ENCODE peak calls at places on chromosomes 4 and X, in seven cellular contexts. M, T, H, D, C, A and B are unnamed samples.

GRCh38 chrX:129875669-129876068 is 30.3 kb upstream of the UTP14A start:
- DNase-seq in M (peak; percentile 34), A (no peak), T (no peak), D (peak; percentile 71), C (peak; percentile 50), H (no peak), B (no peak)

GRCh38 chr4:39609454-39609911 is 29.2 kb downstream of the SMIM14 start:
- DNase-seq in C (no peak), H (peak; percentile 37), T (no peak), A (peak; percentile 21), D (no peak), M (no peak), B (no peak)

GRCh38 chr4:11739992-11740391 is 311.3 kb upstream of the HS3ST1 start:
- DNase-seq in C (no peak), A (no peak), M (no peak), H (no peak), T (no peak), D (no peak), B (no peak)

GRCh38 chrX:11533211-11533651 is 132.5 kb downstream of the ARHGAP6 start:
- DNase-seq in D (peak; percentile 61), A (no peak), H (peak; percentile 83), T (no peak), M (peak; percentile 82), C (no peak), B (no peak)

GRCh38 chr4:74111990-74112389 is 13.0 kb upstream of the CXCL2 start:
- DNase-seq in T (peak; percentile 4), A (no peak), C (peak; percentile 59), H (no peak), D (no peak), M (no peak), B (no peak)

GRCh38 chr4:26687728-26688127 is 103.8 kb downstream of the TBC1D19 start:
- DNase-seq in D (peak; percentile 55), T (no peak), H (no peak), C (no peak), A (no peak), M (no peak), B (no peak)

GRCh38 chrX:42772874-42773273 is 5.1 kb downstream of the PPP1R2C start:
- DNase-seq in M (no peak), D (no peak), T (no peak), H (no peak), A (no peak), C (no peak), B (no peak)

GRCh38 chr4:38056024-38056685 is 96.0 kb downstream of the PTTG2 start:
- DNase-seq in D (no peak), C (no peak), T (no peak), M (no peak), A (no peak), H (no peak), B (no peak)

GRCh38 chr4:39166670-39167069 is 15.7 kb upstream of the WDR19 start:
- DNase-seq in H (no peak), C (no peak), M (no peak), T (no peak), A (no peak), D (no peak), B (no peak)

GRCh38 chr4:14196141-14196540 is 568.6 kb upstream of the BOD1L1 start:
- DNase-seq in D (peak; percentile 40), M (peak; percentile 43), A (no peak), C (peak; percentile 79), H (peak; percentile 48), T (no peak), B (no peak)

GRCh38 chrX:135476378-135476777 is 44.1 kb upstream of the INTS6L start:
- DNase-seq in H (no peak), A (no peak), T (no peak), C (no peak), D (no peak), M (no peak), B (no peak)

GRCh38 chr4:164215113-164215741 is 538.7 kb upstream of the SMIM31 start:
- DNase-seq in T (no peak), C (no peak), D (no peak), H (peak; percentile 0), A (no peak), M (no peak), B (no peak)

GRCh38 chr4:6280365-6280996 is 10.8 kb downstream of the WFS1 start:
- DNase-seq in A (no peak), C (peak; percentile 78), T (no peak), M (no peak), D (no peak), H (no peak), B (no peak)

GRCh38 chrX:150269613-150270254 is 93.4 kb upstream of the MAMLD1 start:
- DNase-seq in A (no peak), M (no peak), D (no peak), H (peak; percentile 81), T (no peak), C (no peak), B (no peak)

GRCh38 chr4:180947421-180947820 is 1295.8 kb upstream of the TENM3 start:
- DNase-seq in H (no peak), A (no peak), M (no peak), D (no peak), C (no peak), T (no peak), B (no peak)

GRCh38 chr4:147626903-147627302 is 9.7 kb downstream of the TMEM184C start:
- DNase-seq in H (no peak), A (no peak), C (no peak), T (no peak), M (no peak), D (no peak), B (no peak)

GRCh38 chr4:169372791-169373190 is 102.0 kb upstream of the SH3RF1 start:
- DNase-seq in C (no peak), T (no peak), H (no peak), A (no peak), M (no peak), D (no peak), B (no peak)

GRCh38 chrX:101057095-101057714 is 5.3 kb upstream of the TRMT2B start:
- DNase-seq in C (no peak), T (no peak), D (no peak), M (peak; percentile 83), A (no peak), H (no peak), B (no peak)

GRCh38 chr4:142405021-142405991 is 440.8 kb downstream of the INPP4B start:
- DNase-seq in H (peak; percentile 73), A (peak; percentile 80), D (peak; percentile 69), M (peak; percentile 87), C (peak; percentile 71), T (no peak), B (no peak)

GRCh38 chrX:123489011-123489410 is 243.8 kb downstream of the THOC2 start:
- DNase-seq in M (no peak), A (no peak), D (no peak), C (no peak), T (no peak), H (no peak), B (no peak)

GRCh38 chrX:41238543-41238942 is 95.4 kb upstream of the DDX3X start:
- DNase-seq in M (peak; percentile 77), H (peak; percentile 14), D (no peak), T (no peak), C (peak; percentile 65), A (no peak), B (no peak)